ENCODE peak calls at places on chromosomes 3 and 15, in nine cellular contexts. A, B, N, S, W, E, K, M and C are unnamed samples.

GRCh38 chr3:158102219-158102612 is 4.0 kb downstream of the SHOX2 start:
- DNase-seq in A (no peak), B (no peak), N (no peak), S (no peak), W (no peak), E (no peak), K (no peak), M (no peak), C (no peak)

GRCh38 chr3:115415246-115415645 is 208.1 kb upstream of the GAP43 start:
- DNase-seq in A (no peak), B (no peak), N (no peak), S (no peak), W (no peak), E (no peak), K (no peak), M (no peak), C (no peak)

GRCh38 chr3:169666501-169667379 is 3.2 kb upstream of the MECOM start:
- DNase-seq in A (no peak), B (no peak), N (no peak), S (peak; percentile 70), W (no peak), E (no peak), K (no peak), M (no peak), C (no peak)

GRCh38 chr15:34584996-34585395 is 1.5 kb upstream of the GOLGA8B start:
- DNase-seq in A (no peak), B (no peak), N (no peak), S (no peak), W (no peak), E (no peak), K (no peak), M (no peak), C (no peak)

GRCh38 chr15:50862553-50862952 is 45.9 kb upstream of the AP4E1 start:
- DNase-seq in A (no peak), B (no peak), N (no peak), S (no peak), W (no peak), E (no peak), K (no peak), M (no peak), C (no peak)

GRCh38 chr15:70437089-70437488 is 326.3 kb downstream of the UACA start:
- DNase-seq in A (no peak), B (no peak), N (no peak), S (no peak), W (no peak), E (no peak), K (no peak), M (no peak), C (no peak)

GRCh38 chr3:17894434-17895060 is 152.1 kb upstream of the TBC1D5 start:
- DNase-seq in A (peak; percentile 5), B (peak; percentile 17), N (peak; percentile 80), S (no peak), W (no peak), E (peak; percentile 64), K (peak; percentile 47), M (no peak), C (peak; percentile 75)

GRCh38 chr3:186160691-186161243 is 51.9 kb upstream of the ETV5 start:
- DNase-seq in A (no peak), B (no peak), N (no peak), S (no peak), W (no peak), E (no peak), K (no peak), M (no peak), C (peak; percentile 9)

GRCh38 chr3:124887177-124887995 is at the start of gene ITGB5:
- DNase-seq in A (peak; percentile 36), B (no peak), N (peak; percentile 65), S (peak; percentile 92), W (no peak), E (peak; percentile 91), K (peak; percentile 80), M (peak; percentile 95), C (peak; percentile 83)

GRCh38 chr3:182969277-182969676 is 11.1 kb downstream of the DCUN1D1 start:
- DNase-seq in A (peak; percentile 63), B (peak; percentile 15), N (peak; percentile 85), S (no peak), W (no peak), E (peak; percentile 63), K (peak; percentile 66), M (no peak), C (peak; percentile 64)

GRCh38 chr3:185699927-185700326 is 113.8 kb downstream of the SENP2 start:
- DNase-seq in A (no peak), B (no peak), N (peak; percentile 24), S (no peak), W (no peak), E (no peak), K (no peak), M (no peak), C (no peak)

GRCh38 chr3:104359546-104359945 is 1007.2 kb upstream of the ALCAM start:
- DNase-seq in A (peak; percentile 83), B (peak; percentile 73), N (peak; percentile 96), S (no peak), W (no peak), E (peak; percentile 90), K (peak; percentile 43), M (no peak), C (peak; percentile 85)

GRCh38 chr3:118987466-118987865 is 47.2 kb downstream of the IGSF11 start:
- DNase-seq in A (no peak), B (no peak), N (peak; percentile 27), S (no peak), W (no peak), E (peak; percentile 47), K (no peak), M (peak; percentile 74), C (peak; percentile 19)

GRCh38 chr3:182902236-182902635 is 78.1 kb downstream of the DCUN1D1 start:
- DNase-seq in A (no peak), B (no peak), N (no peak), S (no peak), W (no peak), E (no peak), K (no peak), M (no peak), C (no peak)

GRCh38 chr15:25527118-25527517 is 88.3 kb upstream of the UBE3A start:
- DNase-seq in A (no peak), B (no peak), N (no peak), S (no peak), W (no peak), E (peak; percentile 61), K (no peak), M (no peak), C (no peak)

GRCh38 chr3:37225481-37225880 is 51.1 kb upstream of the LRRFIP2 start:
- DNase-seq in A (no peak), B (no peak), N (no peak), S (no peak), W (no peak), E (no peak), K (no peak), M (no peak), C (no peak)

GRCh38 chr15:82178061-82178460 is 84.5 kb downstream of the EFL1 start:
- DNase-seq in A (no peak), B (peak; percentile 48), N (peak; percentile 92), S (no peak), W (no peak), E (peak; percentile 87), K (peak; percentile 67), M (no peak), C (peak; percentile 47)

GRCh38 chr3:140023616-140024530 is 88.9 kb downstream of the CLSTN2 start:
- DNase-seq in A (no peak), B (no peak), N (peak; percentile 5), S (no peak), W (no peak), E (peak; percentile 20), K (no peak), M (peak; percentile 84), C (no peak)

GRCh38 chr3:113436794-113437193 is 4.5 kb downstream of the CFAP44 start:
- DNase-seq in A (peak; percentile 6), B (peak; percentile 46), N (peak; percentile 90), S (no peak), W (no peak), E (peak; percentile 81), K (peak; percentile 78), M (no peak), C (peak; percentile 54)

GRCh38 chr3:128498127-128498626 is 5.2 kb upstream of the GATA2 start:
- DNase-seq in A (no peak), B (no peak), N (no peak), S (no peak), W (no peak), E (no peak), K (no peak), M (no peak), C (no peak)
- H3K4me3 ChIP-seq in A (no peak overlapping the region), B (peak overlapping the region; percentile 56), N (no peak overlapping the region), S (peak overlapping the region; percentile 46), W (no peak overlapping the region), E (peak overlapping the region; percentile 66), K (peak overlapping the region; percentile 60), M (no peak overlapping the region), C (peak overlapping the region; percentile 56)

GRCh38 chr3:142040941-142041575 is 108.3 kb downstream of the TFDP2 start:
- DNase-seq in A (no peak), B (no peak), N (no peak), S (no peak), W (no peak), E (no peak), K (peak; percentile 13), M (no peak), C (no peak)

GRCh38 chr3:142051351-142051750 is 98.0 kb downstream of the TFDP2 start:
- DNase-seq in A (no peak), B (no peak), N (no peak), S (no peak), W (no peak), E (no peak), K (no peak), M (no peak), C (no peak)

GRCh38 chr3:142047021-142047369 is 102.3 kb downstream of the TFDP2 start:
- DNase-seq in A (no peak), B (no peak), N (no peak), S (no peak), W (no peak), E (no peak), K (no peak), M (no peak), C (no peak)

GRCh38 chr3:142046320-142047020 is 102.9 kb downstream of the TFDP2 start:
- DNase-seq in A (no peak), B (no peak), N (no peak), S (no peak), W (no peak), E (no peak), K (no peak), M (no peak), C (peak; percentile 19)
- H3K4me3 ChIP-seq in A (no peak overlapping the region), B (no peak overlapping the region), N (no peak overlapping the region), S (no peak overlapping the region), W (no peak overlapping the region), E (no peak overlapping the region), K (no peak overlapping the region), M (no peak overlapping the region), C (no peak overlapping the region)

DNA sequence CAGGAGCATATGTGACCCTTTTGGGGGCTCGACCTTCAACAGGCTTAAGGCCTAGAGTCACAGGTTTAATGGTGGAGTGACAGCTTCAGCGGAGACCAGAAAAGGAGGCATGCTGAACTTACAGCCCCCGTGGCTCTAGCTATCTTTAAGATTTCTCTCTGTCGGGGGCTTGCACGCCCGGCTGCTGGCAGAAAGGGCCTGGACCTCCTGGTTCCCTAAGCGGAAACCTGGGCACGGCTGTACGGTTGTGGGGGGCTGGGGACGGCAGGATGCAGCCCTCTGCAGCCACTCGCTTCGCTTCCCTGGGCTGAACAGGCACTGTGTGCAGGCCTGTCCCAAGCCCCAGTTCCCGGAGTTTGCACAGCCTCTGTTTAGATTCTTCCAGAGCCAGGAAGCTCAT is 513 bp upstream of the CACNA2D2 start:
- DNase-seq in A (no peak), B (no peak), N (no peak), S (no peak), W (no peak), E (no peak), K (no peak), M (no peak), C (no peak)
- H3K4me3 ChIP-seq in A (no peak overlapping the region), B (no peak overlapping the region), N (no peak overlapping the region), S (peak overlapping the region; percentile 58), W (no peak overlapping the region), E (no peak overlapping the region), K (no peak overlapping the region), M (peak overlapping the region; percentile 58), C (no peak overlapping the region)

GRCh38 chr3:178536271-178537079 is at the start of gene KCNMB2:
- DNase-seq in A (no peak), B (no peak), N (peak; percentile 34), S (no peak), W (no peak), E (no peak), K (no peak), M (no peak), C (peak; percentile 29)
- H3K4me3 ChIP-seq in A (peak within 1 kb of the TSS; percentile 37), B (peak within 1 kb of the TSS; percentile 39), N (peak within 1 kb of the TSS; percentile 9), S (peak within 1 kb of the TSS; percentile 39), W (no peak within 1 kb of the TSS), E (peak within 1 kb of the TSS; percentile 35), K (no peak within 1 kb of the TSS), M (peak within 1 kb of the TSS; percentile 22), C (peak within 1 kb of the TSS; percentile 40)